ENCODE peak calls at places on chromosomes 3 and 15, in four cellular contexts. M, E, K and T are unnamed samples.

GRCh38 chr3:25235471-25235870 is 192.6 kb upstream of the RARB start:
- DNase-seq in M (no peak), E (no peak), K (peak), T (no peak)

GRCh38 chr15:44861439-44861910 is 95.0 kb upstream of the TERB2 start:
- DNase-seq in M (no peak), E (no peak), K (no peak), T (no peak)

GRCh38 chr3:36366308-36366707 is 14.0 kb upstream of the STAC start:
- DNase-seq in M (no peak), E (no peak), K (peak), T (no peak)

GRCh38 chr15:65289261-65289854 is 2.7 kb upstream of the PARP16 start:
- DNase-seq in M (no peak), E (no peak), K (no peak), T (peak)

GRCh38 chr3:180002006-180002405 is 34.7 kb downstream of the PEX5L start:
- DNase-seq in M (no peak), E (no peak), K (no peak), T (no peak)

GRCh38 chr3:45435961-45436360 is 47.6 kb downstream of the LARS2 start:
- DNase-seq in M (no peak), E (no peak), K (no peak), T (no peak)

GRCh38 chr15:67820992-67821783 is 4.1 kb upstream of the SKOR1 start:
- DNase-seq in M (no peak), E (peak), K (no peak), T (peak)

GRCh38 chr3:100928638-100929428 is 64.4 kb downstream of the ABI3BP start:
- DNase-seq in M (peak), E (no peak), K (no peak), T (no peak)

GRCh38 chr3:54122046-54122801 is at the start of gene CACNA2D3:
- DNase-seq in M (no peak), E (peak), K (peak), T (peak)

GRCh38 chr3:64830681-64831080 is 142.9 kb upstream of the ADAMTS9 start:
- DNase-seq in M (no peak), E (no peak), K (no peak), T (no peak)

GRCh38 chr3:25372167-25372566 is 55.9 kb upstream of the RARB start:
- DNase-seq in M (no peak), E (no peak), K (no peak), T (no peak)

GRCh38 chr3:58492385-58492970 is 582 bp downstream of the KCTD6 start:
- DNase-seq in M (no peak), E (no peak), K (peak), T (peak)

GRCh38 chr15:58465070-58465469 is 33.3 kb downstream of the LIPC start:
- DNase-seq in M (no peak), E (no peak), K (no peak), T (no peak)

GRCh38 chr3:14143826-14144225 is 19.0 kb downstream of the TMEM43 start:
- DNase-seq in M (peak), E (no peak), K (peak), T (peak)

GRCh38 chr3:55608266-55608937 is 121.3 kb upstream of the WNT5A start:
- DNase-seq in M (no peak), E (no peak), K (no peak), T (no peak)

GRCh38 chr15:72866086-72866646 is 82.6 kb upstream of the ADPGK start:
- DNase-seq in M (no peak), E (no peak), K (no peak), T (no peak)

GRCh38 chr3:108407858-108408257 is 102.5 kb downstream of the MYH15 start:
- DNase-seq in M (no peak), E (no peak), K (no peak), T (no peak)

GRCh38 chr3:105166893-105167292 is 199.8 kb upstream of the ALCAM start:
- DNase-seq in M (no peak), E (no peak), K (no peak), T (no peak)

GRCh38 chr15:89910891-89911626 is 1.7 kb downstream of the ARPIN start:
- DNase-seq in M (no peak), E (no peak), K (no peak), T (no peak)

GRCh38 chr3:30078736-30079135 is 527.7 kb upstream of the TGFBR2 start:
- DNase-seq in M (no peak), E (no peak), K (no peak), T (no peak)

GRCh38 chr3:99498544-99499234 is 139.7 kb upstream of the COL8A1 start:
- DNase-seq in M (no peak), E (no peak), K (no peak), T (no peak)

GRCh38 chr3:108820586-108820985 is 2.0 kb upstream of the TRAT1 start:
- DNase-seq in M (no peak), E (no peak), K (no peak), T (no peak)

GRCh38 chr3:150240891-150241290 is 167.2 kb upstream of the TSC22D2 start:
- DNase-seq in M (no peak), E (no peak), K (no peak), T (no peak)

GRCh38 chr3:122200681-122201080 is 17.2 kb downstream of the CASR start:
- DNase-seq in M (no peak), E (no peak), K (no peak), T (no peak)

GRCh38 chr3:65833761-65834505 is 204.8 kb downstream of the MAGI1 start:
- DNase-seq in M (peak), E (no peak), K (peak), T (no peak)